ENCODE peak calls at places on chromosome 11, in five cellular contexts. V is A549, T is GM23338, J is SK-N-SH, H is HepG2. Z is an unnamed sample.
A peak's percentile ranks its signal among the peaks of the same experiment; 100 is the strongest.

GRCh38 chr11:106446961-106447360 is 369.5 kb downstream of the AASDHPPT start:
- DNase-seq in V (no peak), T (peak; percentile 11), J (no peak), H (no peak), Z (no peak)

GRCh38 chr11:123584186-123584585 is 70.2 kb downstream of the SCN3B start:
- DNase-seq in V (no peak), T (no peak), J (no peak), H (no peak), Z (no peak)

GRCh38 chr11:79045811-79046304 is 395.0 kb downstream of the TENM4 start:
- DNase-seq in V (no peak), T (no peak), J (no peak), H (no peak), Z (no peak)

GRCh38 chr11:107720305-107720775 is 8.5 kb upstream of the SLN start:
- DNase-seq in V (no peak), T (no peak), J (no peak), H (no peak), Z (no peak)

GRCh38 chr11:103488021-103488420 is 378.8 kb downstream of the DYNC2H1 start:
- DNase-seq in V (no peak), T (no peak), J (no peak), H (no peak), Z (no peak)

GRCh38 chr11:109249597-109249996 is 172.4 kb upstream of the C11orf87 start:
- DNase-seq in V (no peak), T (no peak), J (no peak), H (no peak), Z (no peak)

GRCh38 chr11:126683766-126684728 is 316.5 kb downstream of the KIRREL3 start:
- DNase-seq in V (no peak), T (no peak), J (no peak), H (no peak), Z (no peak)

GRCh38 chr11:111886844-111887243 is 7.5 kb downstream of the CFAP68 start:
- DNase-seq in V (no peak), T (no peak), J (no peak), H (no peak), Z (no peak)

GRCh38 chr11:132220464-132220863 is 850.0 kb downstream of the NTM start:
- DNase-seq in V (no peak), T (no peak), J (no peak), H (no peak), Z (no peak)

GRCh38 chr11:62267050-62267449 is 2.9 kb upstream of the SCGB2A2 start:
- DNase-seq in V (no peak), T (no peak), J (no peak), H (no peak), Z (no peak)

GRCh38 chr11:62273284-62273683 is 3.3 kb downstream of the SCGB2A2 start:
- DNase-seq in V (no peak), T (no peak), J (no peak), H (no peak), Z (no peak)

GRCh38 chr11:62267576-62267975 is 2.4 kb upstream of the SCGB2A2 start:
- DNase-seq in V (no peak), T (no peak), J (no peak), H (no peak), Z (no peak)

GRCh38 chr11:62266558-62266957 is 3.4 kb upstream of the SCGB2A2 start:
- DNase-seq in V (no peak), T (no peak), J (no peak), H (no peak), Z (peak; percentile 53)

DNA sequence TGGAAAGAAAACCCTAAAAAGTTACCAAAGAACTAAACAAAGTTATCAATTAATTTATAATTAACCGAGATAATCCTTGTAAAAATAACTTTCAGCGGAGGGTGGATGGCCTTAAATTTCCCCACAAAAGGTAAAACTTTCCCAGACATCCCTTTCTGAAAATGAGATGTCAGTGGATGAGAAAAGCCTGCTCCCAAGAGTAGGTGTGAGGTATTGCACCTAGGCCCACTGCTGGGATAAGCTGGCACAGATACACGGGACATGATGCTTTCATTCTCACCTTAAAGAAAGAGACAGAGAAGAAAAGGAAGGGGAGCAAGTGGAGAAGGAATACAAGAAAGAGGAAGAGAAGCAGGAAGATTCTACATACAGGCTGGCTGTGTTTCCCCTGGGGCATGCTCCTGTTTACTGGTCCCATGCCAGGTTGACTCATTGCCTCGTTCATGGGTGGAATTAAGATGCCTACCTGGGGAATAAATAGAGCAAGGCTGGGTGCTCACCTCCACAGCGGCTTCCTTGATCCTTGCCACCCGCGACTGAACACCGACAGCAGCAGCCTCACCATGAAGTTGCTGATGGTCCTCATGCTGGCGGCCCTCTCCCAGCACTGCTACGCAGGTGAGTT is at the start of gene SCGB2A2:
- DNase-seq in V (no peak), T (peak; percentile 55), J (no peak), H (no peak), Z (no peak)
- TF ChIP-seq CTCF in V (peak; percentile 15), T (peak; percentile 57), J (peak; percentile 25), H (peak; percentile 58), Z (peak; percentile 60)

GRCh38 chr11:1509626-1510255 is 23.2 kb upstream of the MOB2 start:
- DNase-seq in V (no peak), T (no peak), J (no peak), H (no peak), Z (no peak)
- H3K4me1 ChIP-seq in V (peaks cover 3% of the 10 kb centered on the region), T (peaks cover 14% of the 10 kb centered on the region), J (peaks cover 34% of the 10 kb centered on the region), H (no peaks in the 10 kb centered on the region), Z (peaks cover 26% of the 10 kb centered on the region)

DNA sequence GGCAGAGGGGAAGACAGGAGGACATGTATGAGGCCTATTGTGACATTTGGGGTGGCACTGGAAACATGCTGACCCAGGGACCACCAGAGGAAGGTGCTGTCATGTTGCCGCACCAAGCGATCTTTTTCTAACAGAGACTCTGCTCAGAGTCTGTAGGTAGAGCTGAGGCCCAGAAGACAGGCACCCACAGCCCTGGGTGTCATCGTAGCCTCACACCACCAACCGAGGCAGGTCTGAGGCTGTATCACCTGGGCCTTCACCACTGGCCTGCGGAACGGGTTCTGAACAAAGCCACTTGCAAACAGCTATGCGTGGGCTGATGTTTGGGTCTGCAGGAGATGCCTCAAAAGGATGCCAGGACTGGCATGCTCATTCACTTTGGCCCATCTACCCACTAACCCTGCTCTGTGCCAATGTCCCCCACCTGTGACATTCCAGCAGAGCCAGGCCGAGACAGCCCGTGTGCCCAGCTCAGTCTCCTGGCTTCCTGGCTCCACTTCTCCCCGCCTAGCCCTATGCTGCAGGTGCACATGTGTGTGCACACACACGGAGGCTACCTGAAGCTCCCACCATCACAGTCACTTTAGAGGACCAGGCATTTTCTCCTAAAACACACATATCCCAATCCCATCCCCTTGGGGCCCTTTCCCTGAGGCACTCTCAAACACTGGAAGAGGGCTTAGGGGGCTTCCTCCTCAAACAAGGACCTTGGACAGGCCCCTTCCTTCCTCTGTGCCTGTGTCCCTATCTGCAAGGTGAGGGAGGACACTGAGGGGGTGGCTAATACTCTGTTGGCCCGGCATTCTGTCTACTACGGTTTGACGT is 3.6 kb downstream of the TRIM29 start:
- DNase-seq in V (no peak), T (no peak), J (peak; percentile 5), H (no peak), Z (no peak)
- TF ChIP-seq REST in V (no peak), T (no peak), J (no peak), H (no peak), Z (no peak)

DNA sequence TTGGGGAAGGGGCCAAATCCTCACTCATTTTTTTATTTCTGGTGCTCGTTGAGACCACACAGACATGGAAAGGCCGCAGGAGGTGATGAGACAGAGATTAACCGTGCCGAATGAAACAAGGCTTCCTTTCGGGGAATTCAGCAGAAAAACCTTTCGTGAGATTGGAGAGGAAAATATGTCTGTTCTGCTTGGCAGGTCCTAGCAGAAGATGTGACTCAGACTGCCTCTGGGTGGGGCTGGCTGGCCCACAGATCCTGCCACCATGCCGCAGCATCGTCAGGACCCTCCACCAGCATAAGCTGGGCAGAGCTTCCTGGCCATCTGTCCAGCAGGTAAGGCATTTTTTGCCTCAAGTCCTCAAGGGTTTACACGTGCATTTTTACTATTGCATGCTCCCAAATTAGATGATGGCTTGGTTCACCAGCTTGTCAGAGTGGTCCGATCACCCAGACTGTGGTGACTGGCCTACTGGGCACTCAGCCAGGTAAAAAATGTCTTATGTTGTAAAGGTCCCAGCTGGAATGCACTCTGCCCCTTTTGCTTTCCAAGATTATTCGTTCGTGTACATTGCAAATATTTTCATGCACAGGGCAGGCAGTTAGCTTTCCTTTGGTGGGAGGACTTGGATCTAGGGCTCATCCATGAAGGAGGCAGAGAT is 1.5 kb downstream of the DDB2 start:
- DNase-seq in V (peak; percentile 62), T (no peak), J (peak; percentile 72), H (peak; percentile 74), Z (no peak)
- TF ChIP-seq CTCF in V (peak; percentile 18), T (peak; percentile 31), J (no peak), H (peak; percentile 59), Z (no peak)

GRCh38 chr11:128476729-128477128 is 110.6 kb downstream of the ETS1 start:
- DNase-seq in V (no peak), T (no peak), J (no peak), H (no peak), Z (no peak)
- H3K4me1 ChIP-seq in V (peaks cover 5% of the 10 kb centered on the region), T (no peaks in the 10 kb centered on the region), J (peaks cover 18% of the 10 kb centered on the region), H (no peaks in the 10 kb centered on the region), Z (peaks cover 17% of the 10 kb centered on the region)

GRCh38 chr11:121866822-121867221 is 249.2 kb downstream of the BLID start:
- DNase-seq in V (no peak), T (no peak), J (no peak), H (no peak), Z (no peak)
- TF ChIP-seq REST in V (no peak), T (no peak), J (no peak), H (no peak), Z (no peak)

DNA sequence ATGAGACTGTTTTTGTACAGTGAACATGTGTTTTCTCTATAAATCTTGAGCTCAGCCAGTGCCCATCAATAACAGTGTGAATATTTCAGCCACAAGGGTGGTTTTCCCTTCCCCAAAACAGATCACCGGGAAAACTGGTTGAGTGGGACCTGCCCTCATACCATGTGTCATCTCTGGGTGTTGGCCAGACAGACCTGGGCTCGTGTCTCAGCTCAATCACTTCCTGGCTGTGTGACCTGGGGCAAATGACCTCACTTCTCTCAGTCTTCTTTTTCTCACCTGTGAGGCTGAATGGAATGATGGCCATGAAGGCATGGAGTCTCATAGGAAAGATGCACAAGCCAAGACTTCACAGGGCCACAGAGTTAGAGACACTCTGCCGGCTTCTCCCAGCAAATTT is 74.7 kb downstream of the COMMD9 start:
- DNase-seq in V (no peak), T (no peak), J (no peak), H (no peak), Z (no peak)
- TF ChIP-seq CTCF in V (no peak), T (no peak), J (no peak), H (no peak), Z (no peak)

GRCh38 chr11:64092119-64092760 is 56.5 kb downstream of the FLRT1 start:
- DNase-seq in V (no peak), T (no peak), J (no peak), H (no peak), Z (no peak)
- H3K4me1 ChIP-seq in V (peaks cover 58% of the 10 kb centered on the region), T (peaks cover 9% of the 10 kb centered on the region), J (peaks cover 89% of the 10 kb centered on the region), H (peaks cover 58% of the 10 kb centered on the region), Z (peaks cover 71% of the 10 kb centered on the region)

GRCh38 chr11:77967753-77968152 is 26.7 kb downstream of the INTS4 start:
- DNase-seq in V (no peak), T (no peak), J (no peak), H (no peak), Z (peak; percentile 4)

GRCh38 chr11:77967121-77967520 is 27.3 kb downstream of the INTS4 start:
- DNase-seq in V (no peak), T (no peak), J (no peak), H (no peak), Z (no peak)

GRCh38 chr11:77966338-77966737 is 28.1 kb downstream of the INTS4 start:
- DNase-seq in V (no peak), T (no peak), J (no peak), H (no peak), Z (no peak)

GRCh38 chr11:77968337-77968736 is 26.1 kb downstream of the INTS4 start:
- DNase-seq in V (no peak), T (no peak), J (no peak), H (no peak), Z (no peak)
- TF ChIP-seq REST in V (no peak), T (no peak), J (no peak), H (no peak), Z (no peak)

Z was measured in Panc1.